ENCODE peak calls at places on chromosomes 13 and 19, in ten cellular contexts. M is bronchial epithelial cell; V is cardiac muscle cell; F is CD8-positive, alpha-beta T cell; E is colonic mucosa; W is left lung; R is gastrocnemius medialis; Z is fibroblast of lung; U is heart left ventricle; K is Caco-2. J is an unnamed sample.

GRCh38 chr13:109783815-109784589 is 2.4 kb downstream of the IRS2 start:
- DNase-seq in Z (no peak), W (peak; percentile 81), M (no peak), E (no peak), K (no peak), F (no peak), V (no peak), R (no peak), U (no peak), J (no peak)

GRCh38 chr19:47113446-47114348 is at the start of gene ZC3H4:
- DNase-seq in W (peak; percentile 95), Z (peak; percentile 86), K (peak; percentile 98), V (peak; percentile 96), F (peak; percentile 93), E (peak; percentile 97), U (peak; percentile 95), R (peak; percentile 93), M (peak; percentile 83), J (peak; percentile 54)

GRCh38 chr19:35347171-35347929 is at the start of gene FFAR1:
- DNase-seq in F (no peak), Z (no peak), V (no peak), U (peak; percentile 37), M (no peak), E (no peak), K (no peak), R (no peak), W (no peak), J (no peak)

GRCh38 chr13:34654682-34655081 is 287.4 kb upstream of the NBEA start:
- DNase-seq in F (no peak), K (no peak), E (no peak), Z (peak; percentile 77), V (peak; percentile 29), W (no peak), M (no peak), U (no peak), R (no peak), J (no peak)

GRCh38 chr19:2440515-2440914 is 13.1 kb upstream of the TIMM13 start:
- DNase-seq in F (no peak), E (no peak), R (no peak), U (no peak), M (no peak), K (no peak), W (no peak), Z (no peak), V (no peak), J (no peak)

GRCh38 chr13:110432522-110432921 is 125.4 kb downstream of the COL4A2 start:
- DNase-seq in M (no peak), V (no peak), E (no peak), Z (no peak), K (no peak), F (no peak), R (no peak), W (no peak), U (no peak), J (no peak)

GRCh38 chr19:2150794-2151338 is 500 bp downstream of the AP3D1 start:
- DNase-seq in R (no peak), K (peak; percentile 29), W (peak; percentile 86), F (no peak), M (no peak), E (peak; percentile 33), U (no peak), Z (no peak), V (no peak), J (no peak)

GRCh38 chr13:48505597-48506091 is 27.2 kb downstream of the RCBTB2 start:
- DNase-seq in E (no peak), V (no peak), Z (no peak), M (peak; percentile 30), F (peak; percentile 36), U (peak; percentile 69), K (no peak), R (peak; percentile 42), W (no peak), J (no peak)

GRCh38 chr19:49580264-49581006 is at the start of gene NOSIP:
- DNase-seq in U (peak; percentile 96), M (peak; percentile 90), R (peak; percentile 96), W (peak; percentile 93), E (peak; percentile 97), K (peak; percentile 97), F (peak; percentile 93), Z (peak; percentile 96), V (peak; percentile 98), J (peak; percentile 91)

GRCh38 chr19:49579947-49580263 is 451 bp downstream of the NOSIP start:
- DNase-seq in U (no peak), F (no peak), V (no peak), R (no peak), K (no peak), Z (no peak), E (peak; percentile 29), M (no peak), W (no peak), J (no peak)

GRCh38 chr19:49581007-49581508 is at the start of gene PRRG2:
- DNase-seq in E (peak; percentile 78), U (no peak), M (peak; percentile 51), Z (no peak), K (peak; percentile 57), F (no peak), V (no peak), R (no peak), W (peak; percentile 77), J (no peak)

GRCh38 chr19:49583239-49583638 is 2.1 kb downstream of the PRRG2 start:
- DNase-seq in Z (no peak), K (no peak), F (no peak), E (no peak), V (no peak), W (no peak), R (no peak), U (no peak), M (no peak), J (no peak)

GRCh38 chr19:49579193-49579592 is 1.2 kb downstream of the NOSIP start:
- DNase-seq in F (no peak), W (no peak), V (no peak), M (no peak), E (no peak), Z (no peak), K (no peak), U (no peak), R (no peak), J (no peak)
- H3K4me3 ChIP-seq in F (peak overlapping the region; percentile 68), W (no peak overlapping the region), V (peak overlapping the region; percentile 73), M (no peak overlapping the region), E (peak overlapping the region; percentile 71), Z (peak overlapping the region; percentile 92), K (peak overlapping the region; percentile 99), U (no peak overlapping the region), R (peak overlapping the region; percentile 77), J (peak overlapping the region; percentile 87)

GRCh38 chr13:40622761-40623160 is 43.7 kb downstream of the FOXO1 start:
- DNase-seq in R (no peak), F (no peak), M (no peak), U (no peak), W (no peak), Z (no peak), K (no peak), E (no peak), V (no peak), J (no peak)
- TF ChIP-seq CTCF in R (no peak), F (no peak), M (no peak), U (no peak), W (no peak), Z (no peak), K (no peak), E (no peak), V (no peak), J (no peak)

DNA sequence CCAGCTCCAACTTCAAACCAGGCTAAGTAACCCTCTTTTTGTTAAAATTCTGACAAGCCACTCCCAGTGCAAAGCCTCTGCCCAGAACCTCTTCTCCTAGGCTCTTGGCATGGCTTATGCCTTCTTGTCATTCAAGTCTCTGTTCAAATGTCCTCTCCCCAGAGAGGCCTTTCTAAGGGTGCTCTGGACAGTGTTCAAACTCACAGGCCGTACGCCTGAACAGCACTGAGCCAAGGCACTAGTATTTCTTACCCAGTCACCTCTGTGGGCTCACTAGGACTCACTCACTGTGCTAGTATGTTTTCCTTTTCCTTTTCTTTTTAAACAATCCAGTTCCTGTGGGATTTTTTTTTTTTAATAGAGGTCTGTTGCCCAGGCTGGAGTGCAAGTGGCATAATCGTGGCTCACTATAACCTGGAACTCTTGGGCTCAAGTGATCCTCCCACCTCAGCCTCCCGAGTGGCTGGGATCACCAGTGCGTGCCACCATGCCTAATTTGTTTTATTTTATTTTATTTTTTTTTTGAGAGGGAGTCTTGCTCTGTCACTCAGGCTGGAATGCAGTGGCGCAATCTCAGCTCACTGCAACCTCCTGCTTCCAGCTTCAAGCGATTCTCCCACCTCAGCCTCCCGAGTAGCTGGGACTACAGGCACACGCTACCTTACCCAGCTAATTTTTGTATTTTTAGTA is 2.3 kb upstream of the ASF1B start:
- DNase-seq in E (no peak), K (no peak), W (no peak), V (peak; percentile 44), U (no peak), Z (peak; percentile 61), R (peak; percentile 30), M (peak; percentile 3), F (no peak), J (no peak)
- H3K4me3 ChIP-seq in E (no peak overlapping the region), K (no peak overlapping the region), W (no peak overlapping the region), V (no peak overlapping the region), U (no peak overlapping the region), Z (no peak overlapping the region), R (no peak overlapping the region), M (no peak overlapping the region), F (no peak overlapping the region), J (no peak overlapping the region)

GRCh38 chr13:99955107-99955746 is 16.3 kb downstream of the ZIC5 start:
- DNase-seq in Z (no peak), R (no peak), W (peak; percentile 71), F (no peak), V (no peak), K (no peak), E (no peak), U (no peak), M (no peak), J (no peak)

GRCh38 chr13:99955747-99956472 is 15.7 kb downstream of the ZIC5 start:
- DNase-seq in V (peak; percentile 57), E (no peak), F (no peak), W (peak; percentile 75), K (no peak), R (no peak), M (no peak), U (no peak), Z (peak; percentile 36), J (no peak)

GRCh38 chr13:99958402-99959126 is 13.0 kb downstream of the ZIC5 start:
- DNase-seq in U (no peak), R (no peak), M (no peak), K (no peak), E (no peak), Z (no peak), F (no peak), W (no peak), V (no peak), J (no peak)

GRCh38 chr13:99959127-99959529 is 12.4 kb downstream of the ZIC5 start:
- DNase-seq in Z (no peak), U (no peak), K (no peak), F (no peak), R (no peak), M (no peak), V (no peak), W (no peak), E (no peak), J (no peak)

DNA sequence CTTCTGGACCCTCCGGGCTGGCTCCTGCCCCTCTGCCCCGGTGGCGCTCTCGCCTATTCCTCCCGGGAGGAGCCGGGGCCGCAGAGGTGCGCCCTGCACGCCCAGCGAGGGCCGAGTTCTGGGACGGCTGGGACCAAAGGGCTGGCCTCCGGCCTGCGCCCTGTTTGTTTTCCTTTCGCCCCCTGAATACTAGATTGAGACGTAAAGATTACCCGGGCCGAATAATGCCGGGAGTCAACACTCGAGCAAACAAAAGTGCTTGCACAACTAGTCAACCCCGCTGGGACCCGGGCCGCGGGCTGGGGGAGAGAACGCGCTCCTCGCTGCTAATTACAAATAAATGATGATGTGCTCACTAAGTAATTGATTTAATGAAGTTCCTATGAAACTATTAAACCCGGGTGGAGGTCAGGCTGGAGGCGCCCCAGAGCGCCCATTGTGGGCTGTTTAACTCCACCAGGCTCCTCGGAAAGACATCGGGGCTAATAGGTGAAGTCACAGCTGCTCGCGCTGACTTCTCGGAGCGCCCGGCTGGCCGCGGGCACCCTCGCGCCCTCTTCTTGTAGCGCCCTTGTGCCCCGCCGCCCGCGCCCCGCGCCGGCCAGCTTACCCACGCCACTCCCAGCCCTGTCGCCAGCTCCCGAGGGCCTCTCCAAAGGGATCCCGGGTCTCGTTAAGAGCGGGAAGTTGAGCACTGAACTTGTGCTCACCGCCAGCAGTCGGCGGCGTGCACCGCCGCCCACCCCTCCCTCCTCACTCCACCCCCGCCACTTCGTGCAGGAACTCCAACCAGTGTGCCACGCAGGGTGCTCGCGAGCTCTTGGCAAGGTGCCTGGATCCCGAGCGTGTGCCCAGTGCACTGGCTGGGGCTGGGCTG is 14.9 kb downstream of the ZIC5 start:
- DNase-seq in M (no peak), U (no peak), F (no peak), R (no peak), E (no peak), Z (no peak), K (no peak), V (no peak), W (peak; percentile 75), J (no peak)
- TF ChIP-seq CTCF in M (no peak), U (no peak), F (no peak), R (no peak), E (no peak), Z (no peak), K (no peak), V (no peak), W (no peak), J (no peak)